ENCODE peak calls at places on chromosomes 4 and X, in five cellular contexts. J, Y, N, R and X are unnamed samples.

GRCh38 chr4:11004818-11005217 is 320.2 kb upstream of the CLNK start:
- DNase-seq in J (no peak), Y (no peak), N (no peak), R (no peak), X (no peak)

GRCh38 chrX:75061701-75062100 is 94.4 kb downstream of the ABCB7 start:
- DNase-seq in J (no peak), Y (no peak), N (peak), R (peak), X (no peak)

GRCh38 chr4:38523524-38524448 is 140.2 kb upstream of the KLF3 start:
- DNase-seq in J (no peak), Y (peak), N (peak), R (no peak), X (no peak)

GRCh38 chr4:133154725-133155124 is 5.6 kb downstream of the PCDH10 start:
- DNase-seq in J (peak), Y (no peak), N (no peak), R (peak), X (peak)

GRCh38 chr4:153645183-153645582 is 38.9 kb upstream of the TLR2 start:
- DNase-seq in J (no peak), Y (no peak), N (no peak), R (no peak), X (no peak)

GRCh38 chr4:94550352-94550751 is 98.6 kb downstream of the PDLIM5 start:
- DNase-seq in J (no peak), Y (peak), N (no peak), R (no peak), X (no peak)

GRCh38 chrX:9467751-9468150 is 2.9 kb downstream of the TBL1X start:
- DNase-seq in J (no peak), Y (no peak), N (no peak), R (no peak), X (no peak)

GRCh38 chr4:138897818-138898226 is 117.8 kb upstream of the NOCT start:
- DNase-seq in J (peak), Y (peak), N (peak), R (peak), X (peak)

GRCh38 chrX:110578270-110578669 is 217.3 kb downstream of the CHRDL1 start:
- DNase-seq in J (no peak), Y (no peak), N (no peak), R (no peak), X (no peak)

GRCh38 chrX:65601530-65602281 is 65.7 kb upstream of the MSN start:
- DNase-seq in J (peak), Y (no peak), N (peak), R (peak), X (peak)

GRCh38 chr4:176404591-176404990 is 84.8 kb downstream of the SPCS3 start:
- DNase-seq in J (peak), Y (no peak), N (peak), R (peak), X (peak)

GRCh38 chr4:8914461-8915171 is 43.0 kb upstream of the HMX1 start:
- DNase-seq in J (no peak), Y (peak), N (no peak), R (no peak), X (no peak)

GRCh38 chr4:184289179-184289535 is 71.5 kb upstream of the ENPP6 start:
- DNase-seq in J (no peak), Y (no peak), N (no peak), R (no peak), X (no peak)

GRCh38 chr4:136812100-136812880 is 720.0 kb downstream of the PCDH18 start:
- DNase-seq in J (no peak), Y (no peak), N (no peak), R (no peak), X (no peak)

GRCh38 chrX:11886745-11887144 is 128.7 kb downstream of the MSL3 start:
- DNase-seq in J (peak), Y (no peak), N (peak), R (no peak), X (peak)

GRCh38 chrX:18617351-18617750 is 54.6 kb downstream of the RS1 start:
- DNase-seq in J (peak), Y (no peak), N (peak), R (peak), X (peak)

GRCh38 chr4:118849867-118850812 is 14.2 kb upstream of the SEC24D start:
- DNase-seq in J (peak), Y (no peak), N (peak), R (peak), X (no peak)

GRCh38 chr4:98615991-98616390 is 42.4 kb downstream of the TSPAN5 start:
- DNase-seq in J (no peak), Y (no peak), N (no peak), R (no peak), X (peak)

GRCh38 chr4:41014158-41014557 is 200.2 kb downstream of the APBB2 start:
- DNase-seq in J (no peak), Y (no peak), N (no peak), R (no peak), X (no peak)

GRCh38 chr4:41009411-41009810 is 204.9 kb downstream of the APBB2 start:
- DNase-seq in J (peak), Y (no peak), N (peak), R (peak), X (peak)

GRCh38 chr4:41013746-41014145 is 200.6 kb downstream of the APBB2 start:
- DNase-seq in J (no peak), Y (no peak), N (no peak), R (no peak), X (no peak)

GRCh38 chr4:41012308-41012707 is 202.0 kb downstream of the APBB2 start:
- DNase-seq in J (no peak), Y (no peak), N (no peak), R (peak), X (peak)

DNA sequence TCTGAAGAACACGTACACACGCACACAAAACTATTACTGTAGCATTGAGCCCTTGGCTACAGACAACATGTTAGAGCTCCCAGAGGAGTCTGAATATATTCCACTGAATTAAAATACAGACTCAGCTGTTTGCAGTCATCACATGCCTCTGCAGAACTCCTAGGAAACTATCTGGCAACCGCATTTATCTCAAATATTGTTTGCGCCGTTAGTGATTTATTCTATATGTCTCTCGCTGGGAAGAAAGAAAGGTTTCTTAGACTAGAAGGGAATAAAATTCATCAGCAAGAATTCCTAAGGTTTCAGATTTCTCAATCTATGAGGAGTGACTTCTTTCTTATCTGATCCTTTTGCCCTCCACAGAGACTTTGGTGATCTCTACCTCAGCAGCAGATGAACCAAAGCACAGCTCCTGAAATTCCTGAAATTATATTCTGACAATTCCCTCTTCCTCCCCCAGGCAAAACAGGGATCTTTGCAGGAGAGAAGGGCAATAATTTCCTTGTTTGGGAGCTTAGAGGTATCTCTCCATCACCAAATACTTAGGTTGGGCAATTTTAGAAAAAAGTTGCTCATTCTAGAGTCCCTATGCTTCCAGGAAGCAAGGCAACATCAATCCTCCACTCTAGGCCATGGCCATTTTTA is 199.2 kb downstream of the APBB2 start:
- DNase-seq in J (no peak), Y (no peak), N (no peak), R (no peak), X (no peak)
- H3K9ac ChIP-seq in J (no peak), Y (no peak), N (no peak), R (no peak), X (no peak)

DNA sequence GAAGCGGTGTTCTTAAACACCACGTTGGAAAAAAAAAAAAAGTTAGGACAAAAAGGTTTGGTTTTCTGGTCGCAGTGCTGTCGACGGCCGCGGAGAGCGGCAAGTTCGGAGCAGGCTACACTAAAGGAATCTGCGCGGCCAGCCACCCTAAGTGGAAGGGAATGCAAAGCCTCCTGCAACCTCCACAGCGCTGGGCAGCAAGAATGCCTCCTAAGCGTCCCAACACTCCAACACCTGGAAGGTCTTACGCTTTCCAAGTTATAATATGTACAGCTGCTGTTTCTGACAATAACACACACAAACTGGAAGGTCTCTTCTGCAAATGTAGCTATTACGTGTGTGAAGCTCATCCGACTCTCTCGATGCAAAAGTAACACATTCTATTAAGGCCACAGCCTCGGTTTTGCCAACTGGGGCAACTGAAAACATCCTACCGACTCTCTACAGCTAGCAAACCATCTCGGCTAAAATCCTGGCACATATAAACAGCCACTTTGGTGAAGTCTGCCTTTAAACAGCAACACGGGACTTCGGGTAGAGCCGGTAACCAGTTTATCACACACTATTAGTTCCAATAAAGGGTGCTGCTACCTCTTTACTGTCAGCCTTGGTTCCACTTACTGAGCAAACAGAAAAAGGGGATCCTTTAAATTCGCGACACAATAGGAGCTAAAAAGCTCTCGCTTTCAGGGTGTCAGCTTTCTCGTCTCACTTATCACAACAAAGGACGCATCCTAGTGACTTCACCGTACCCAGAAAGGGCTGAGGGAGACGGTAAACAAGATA is 900 bp downstream of the SMIM14 start:
- DNase-seq in J (peak), Y (peak), N (peak), R (peak), X (peak)
- TF ChIP-seq EZH2 in J (no peak), Y (no peak), N (no peak), R (no peak), X (no peak)

GRCh38 chrX:67998540-67998939 is 434.8 kb downstream of the OPHN1 start:
- DNase-seq in J (no peak), Y (no peak), N (no peak), R (no peak), X (no peak)
- H3K9ac ChIP-seq in J (no peak), Y (no peak), N (no peak), R (no peak), X (no peak)

GRCh38 chr4:165872443-165873297 is at the start of gene TLL1:
- DNase-seq in J (peak), Y (no peak), N (peak), R (no peak), X (peak)

GRCh38 chr4:165873298-165874071 is 448 bp downstream of the TLL1 start:
- DNase-seq in J (peak), Y (no peak), N (peak), R (peak), X (peak)

GRCh38 chr4:165874072-165874798 is 1.2 kb downstream of the TLL1 start:
- DNase-seq in J (peak), Y (no peak), N (peak), R (no peak), X (no peak)

GRCh38 chr4:165875446-165875845 is 2.4 kb downstream of the TLL1 start:
- DNase-seq in J (no peak), Y (no peak), N (no peak), R (no peak), X (no peak)

DNA sequence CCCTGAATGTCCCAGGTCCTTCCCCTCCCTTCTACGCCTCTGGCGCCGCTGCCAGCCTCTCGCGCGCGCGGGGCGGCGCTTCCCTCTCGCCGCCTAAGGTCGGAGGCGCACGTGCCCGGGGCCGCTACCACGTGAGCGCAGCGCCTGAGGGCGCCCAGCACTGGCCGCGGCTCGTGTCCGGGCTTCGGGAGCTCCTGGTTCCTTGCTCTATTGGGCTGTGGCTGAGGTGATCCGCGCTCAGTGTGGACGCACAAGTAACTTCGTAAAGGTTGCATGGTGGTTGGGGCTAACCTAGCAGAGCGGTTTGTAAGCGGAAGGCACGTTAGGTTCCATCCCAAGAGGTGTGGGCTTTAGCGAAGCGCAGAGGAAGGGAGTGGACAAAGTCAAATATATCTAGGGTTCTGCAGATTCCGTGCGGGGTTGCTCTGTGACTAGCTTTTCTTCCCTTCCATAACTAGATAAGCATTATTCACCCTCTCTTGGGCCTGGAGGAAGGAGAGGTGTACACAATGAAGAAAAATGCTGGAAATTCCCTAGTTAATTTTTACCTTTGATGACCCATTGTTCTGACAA is 1.8 kb downstream of the TLL1 start:
- DNase-seq in J (peak), Y (no peak), N (peak), R (no peak), X (no peak)
- TF ChIP-seq EZH2 in J (no peak), Y (no peak), N (no peak), R (no peak), X (peak)

DNA sequence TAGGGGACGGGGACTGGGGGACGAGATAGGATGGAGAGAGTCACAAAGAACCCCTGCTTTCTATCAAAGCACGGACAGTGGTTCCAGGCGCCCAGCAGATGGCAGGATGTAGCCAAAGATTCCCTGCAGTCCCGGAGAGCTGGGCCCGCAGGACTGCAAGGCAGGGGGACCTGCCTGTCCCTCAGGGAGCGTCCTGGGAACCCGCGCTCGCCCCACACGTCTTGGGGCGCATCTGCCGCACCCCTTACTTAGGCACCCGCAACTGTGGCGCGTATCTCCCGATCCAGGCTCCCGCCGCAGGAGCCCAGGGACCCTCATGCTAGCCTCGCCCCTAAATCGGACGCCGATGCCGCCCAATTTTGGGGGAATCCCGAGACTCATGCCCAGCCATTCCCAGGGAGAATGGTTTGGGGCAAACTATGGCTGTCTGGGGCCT is 742 bp upstream of the STK32B start:
- DNase-seq in J (peak), Y (peak), N (peak), R (peak), X (peak)
- H3K9ac ChIP-seq in J (peak), Y (no peak), N (peak), R (peak), X (peak)

GRCh38 chr4:151797131-151797530 is 36.3 kb upstream of the GATB start:
- DNase-seq in J (peak), Y (no peak), N (peak), R (peak), X (no peak)

GRCh38 chr4:151788021-151788420 is 27.2 kb upstream of the GATB start:
- DNase-seq in J (no peak), Y (no peak), N (no peak), R (no peak), X (no peak)

GRCh38 chr4:151796106-151796505 is 35.3 kb upstream of the GATB start:
- DNase-seq in J (no peak), Y (no peak), N (no peak), R (no peak), X (no peak)

GRCh38 chr4:151792995-151793394 is 32.2 kb upstream of the GATB start:
- DNase-seq in J (no peak), Y (no peak), N (no peak), R (no peak), X (no peak)

DNA sequence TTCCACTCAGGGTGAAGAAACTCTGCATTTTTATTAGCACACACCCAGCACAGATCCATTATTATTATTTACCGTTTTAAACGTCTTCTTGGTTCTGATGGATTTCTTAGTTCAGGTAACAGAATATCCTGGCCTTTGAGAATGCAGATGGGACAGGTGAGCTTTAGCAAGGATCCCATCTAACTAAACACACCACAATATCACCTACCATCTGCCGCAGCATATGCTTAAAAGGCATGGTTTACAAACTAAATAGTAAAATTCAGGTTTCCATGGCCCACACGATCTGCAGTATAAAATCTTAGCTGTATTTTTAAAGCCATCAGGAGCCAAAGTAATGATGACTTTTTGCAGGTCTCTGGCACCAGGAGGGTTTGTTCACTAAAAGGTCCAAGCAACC is 31.7 kb upstream of the GATB start:
- DNase-seq in J (no peak), Y (no peak), N (no peak), R (no peak), X (no peak)
- TF ChIP-seq EZH2 in J (no peak), Y (no peak), N (no peak), R (no peak), X (no peak)

GRCh38 chr4:75122424-75123014 is 189.6 kb downstream of the PARM1 start:
- DNase-seq in J (no peak), Y (no peak), N (no peak), R (no peak), X (no peak)

GRCh38 chr4:75126058-75126457 is 193.1 kb downstream of the PARM1 start:
- DNase-seq in J (no peak), Y (no peak), N (no peak), R (no peak), X (no peak)
- H3K9ac ChIP-seq in J (no peak), Y (no peak), N (no peak), R (no peak), X (no peak)

GRCh38 chrX:153512501-153512893 is 4.9 kb upstream of the ATP2B3 start:
- DNase-seq in J (no peak), Y (no peak), N (no peak), R (no peak), X (no peak)

GRCh38 chrX:153510383-153510782 is 7.1 kb upstream of the ATP2B3 start:
- DNase-seq in J (no peak), Y (no peak), N (no peak), R (no peak), X (no peak)

GRCh38 chrX:153514259-153514658 is 3.2 kb upstream of the ATP2B3 start:
- DNase-seq in J (no peak), Y (no peak), N (no peak), R (no peak), X (no peak)

GRCh38 chrX:153513265-153513664 is 4.2 kb upstream of the ATP2B3 start:
- DNase-seq in J (no peak), Y (no peak), N (no peak), R (no peak), X (no peak)

GRCh38 chrX:153511784-153512500 is 5.5 kb upstream of the ATP2B3 start:
- DNase-seq in J (no peak), Y (no peak), N (no peak), R (no peak), X (no peak)
- TF ChIP-seq EZH2 in J (no peak), Y (no peak), N (no peak), R (no peak), X (no peak)

DNA sequence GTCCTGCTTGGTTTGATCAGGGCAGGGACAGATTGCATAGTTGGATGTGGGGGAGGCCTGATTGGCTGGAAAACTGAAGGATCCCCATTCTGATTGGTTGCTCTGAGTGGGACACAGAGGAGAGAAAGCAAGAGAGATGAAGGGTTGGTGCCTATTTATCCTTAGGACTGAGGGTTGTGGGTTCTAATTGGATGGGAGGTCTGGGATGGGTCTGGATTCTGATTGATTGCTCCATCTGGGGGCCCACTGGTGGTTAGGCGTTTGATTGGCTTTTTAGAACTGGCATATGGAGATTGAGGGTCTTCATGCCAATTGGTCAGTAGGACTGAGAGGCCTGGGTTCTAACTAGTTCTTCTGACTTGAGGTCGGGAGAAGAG is 644 bp upstream of the EBP start:
- DNase-seq in J (no peak), Y (peak), N (no peak), R (no peak), X (no peak)
- H3K9ac ChIP-seq in J (peak), Y (peak), N (no peak), R (peak), X (peak)